ENCODE peak calls at places on chromosomes 16 and 17, in five cellular contexts. L is NCI-H1417; Y is activated T-helper 1 cell treated with anti-CD3 and anti-CD28 coated beads, Interleukin-12 subunit alpha, Interleukin-12 subunit beta, Interleukin-2, Interleukin-4 antibody, amounts not matched to agents 30 ng/mL and 10 ng/mL and 1 ng/mL, durations not matched to agents 14 hours and 24 hours and 36 hours; P is activated CD4-positive, alpha-beta T cell treated with anti-CD3 and anti-CD28 coated beads, Interleukin-2, amount 50 U/mL, for 1 hour; G is T-helper 2 cell. S is an unnamed sample.

GRCh38 chr16:1105888-1106620 is 10.0 kb upstream of the C1QTNF8 start:
- DNase-seq in L (peak), Y (no peak), P (peak), G (no peak), S (peak)

GRCh38 chr16:46691720-46692119 is 2.3 kb downstream of the ORC6 start:
- DNase-seq in L (peak), Y (no peak), P (no peak), G (no peak), S (no peak)

GRCh38 chr16:89274561-89275283 is 57.2 kb downstream of the ZNF778 start:
- DNase-seq in L (no peak), Y (no peak), P (no peak), G (no peak), S (no peak)

GRCh38 chr16:4327782-4328579 is 12.1 kb downstream of the GLIS2 start:
- DNase-seq in L (peak), Y (no peak), P (peak), G (no peak), S (peak)

GRCh38 chr16:71354156-71354555 is 4.4 kb upstream of the CALB2 start:
- DNase-seq in L (no peak), Y (no peak), P (no peak), G (no peak), S (no peak)

GRCh38 chr17:63477471-63478440 is 895 bp downstream of the ACE start:
- DNase-seq in L (peak), Y (no peak), P (no peak), G (no peak), S (peak)

GRCh38 chr16:71637398-71637797 is 11.4 kb downstream of the MARVELD3 start:
- DNase-seq in L (no peak), Y (no peak), P (no peak), G (no peak), S (no peak)

GRCh38 chr17:5902671-5903070 is 167.5 kb upstream of the WSCD1 start:
- DNase-seq in L (no peak), Y (no peak), P (no peak), G (no peak), S (no peak)

GRCh38 chr16:2516391-2517240 is 2.9 kb downstream of the ATP6V0C start:
- DNase-seq in L (no peak), Y (no peak), P (no peak), G (no peak), S (no peak)

GRCh38 chr17:58279736-58280479 is 827 bp downstream of the MPO start:
- DNase-seq in L (no peak), Y (no peak), P (no peak), G (no peak), S (no peak)

GRCh38 chr16:88014201-88014781 is 63.1 kb downstream of the BANP start:
- DNase-seq in L (no peak), Y (no peak), P (no peak), G (no peak), S (no peak)

GRCh38 chr16:72785886-72786285 is 262.0 kb downstream of the ZFHX3 start:
- DNase-seq in L (peak), Y (no peak), P (no peak), G (no peak), S (no peak)

S was measured in endothelial cell.